ENCODE peak calls at places on chromosomes 4 and X, in four cellular contexts. Z is PC-3, S is Peyer's patch, J is OCI-LY7. P is an unnamed sample. For H3K36me3 and H3K9me3, the result is how much of the 10 kb centered on the place peaks cover.

GRCh38 chr4:119666653-119667091 is 38.1 kb upstream of the PDE5A start:
- DNase-seq in Z (no peak), S (no peak), J (no peak), P (no peak)

GRCh38 chr4:125433453-125433852 is 118.7 kb downstream of the FAT4 start:
- DNase-seq in Z (no peak), S (no peak), J (no peak), P (no peak)

GRCh38 chr4:188781655-188782054 is 642.4 kb downstream of the TRIML1 start:
- DNase-seq in Z (peak), S (no peak), J (no peak), P (no peak)

GRCh38 chrX:12065251-12065650 is 73.0 kb upstream of the FRMPD4 start:
- DNase-seq in Z (peak), S (no peak), J (no peak), P (no peak)

GRCh38 chrX:47611926-47612325 is 7.7 kb downstream of the SYN1 start:
- DNase-seq in Z (no peak), S (no peak), J (no peak), P (no peak)

GRCh38 chrX:17590892-17591740 is 146.2 kb upstream of the SCML1 start:
- DNase-seq in Z (peak), S (no peak), J (peak), P (peak)

GRCh38 chr4:184805462-184806245 is 20.1 kb downstream of the ACSL1 start:
- DNase-seq in Z (peak), S (peak), J (no peak), P (no peak)

GRCh38 chr4:39464886-39465501 is 6.1 kb downstream of the LIAS start:
- DNase-seq in Z (peak), S (no peak), J (no peak), P (no peak)

GRCh38 chrX:38806054-38806389 is 4.8 kb downstream of the MID1IP1 start:
- DNase-seq in Z (no peak), S (peak), J (peak), P (no peak)

GRCh38 chr4:122921971-122922876 is at the start of gene NUDT6:
- DNase-seq in Z (peak), S (peak), J (peak), P (peak)

GRCh38 chr4:26248647-26249046 is 72.2 kb upstream of the RBPJ start:
- DNase-seq in Z (no peak), S (no peak), J (no peak), P (peak)

DNA sequence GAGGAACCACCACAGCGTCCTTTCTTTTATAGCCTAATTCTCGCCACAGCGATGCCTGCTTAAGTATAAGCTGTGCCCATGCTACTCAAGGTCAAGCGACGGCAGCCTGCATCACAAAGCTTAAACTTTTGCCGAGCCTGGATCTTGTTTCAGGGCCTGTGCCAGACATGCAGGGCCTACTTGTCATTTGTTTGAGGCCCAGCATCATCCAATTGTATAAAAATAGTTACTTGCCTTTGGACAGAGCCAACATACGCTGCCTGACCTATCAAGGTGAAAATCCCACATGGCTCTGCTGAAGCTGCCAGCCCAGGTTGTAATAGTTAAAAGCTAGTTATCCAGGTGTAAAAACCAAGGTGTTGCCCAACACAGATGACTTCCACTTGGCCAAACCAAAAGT is 107.1 kb downstream of the TMEM131L start:
- DNase-seq in Z (no peak), S (no peak), J (no peak), P (no peak)
- H3K36me3 ChIP-seq in Z (under half), S (under half), J (half or more), P (under half)

DNA sequence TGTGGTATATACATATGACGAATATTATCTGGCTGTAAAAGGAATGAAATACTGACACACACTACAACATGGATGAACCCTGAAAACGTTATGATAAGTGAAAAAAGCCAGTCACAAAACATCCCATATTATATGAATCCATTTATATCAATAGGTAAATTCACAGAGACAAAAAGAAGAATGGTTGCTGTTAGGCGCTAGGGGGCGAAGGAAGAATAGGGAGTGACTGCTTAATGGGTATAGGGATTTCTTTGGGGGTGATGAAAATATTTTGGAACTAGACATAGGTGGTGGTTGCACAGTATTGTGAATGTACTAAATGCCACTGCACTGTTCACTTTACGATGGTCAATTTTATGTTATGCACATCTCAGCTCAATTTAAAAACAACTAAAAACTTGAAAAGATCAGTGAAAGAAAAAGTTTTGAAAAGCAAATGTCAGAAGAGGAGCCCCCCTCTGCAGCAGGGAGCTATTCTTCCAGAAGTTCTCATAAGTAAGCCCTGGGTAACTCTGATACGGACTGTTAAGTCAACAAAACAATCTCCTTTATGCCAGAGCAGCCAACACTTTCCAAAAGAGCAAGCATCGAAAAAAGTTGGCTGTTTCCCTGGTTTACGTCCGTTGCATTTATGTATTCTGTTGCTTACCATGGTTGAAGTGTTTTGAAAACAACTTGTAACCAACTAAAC is 96.3 kb upstream of the EGFL6 start:
- DNase-seq in Z (no peak), S (no peak), J (no peak), P (no peak)
- TF ChIP-seq CTCF in Z (no peak), S (no peak), J (no peak), P (no peak)

GRCh38 chr4:59024257-59024656 is 1914.1 kb upstream of the IGFBP7 start:
- DNase-seq in Z (no peak), S (no peak), J (no peak), P (no peak)
- H3K9me3 ChIP-seq in Z (under half), S (under half), J (under half), P (under half)

GRCh38 chr4:7764466-7764865 is 175.2 kb downstream of the AFAP1 start:
- DNase-seq in Z (no peak), S (no peak), J (no peak), P (no peak)
- H3K36me3 ChIP-seq in Z (under half), S (half or more), J (under half), P (under half)

DNA sequence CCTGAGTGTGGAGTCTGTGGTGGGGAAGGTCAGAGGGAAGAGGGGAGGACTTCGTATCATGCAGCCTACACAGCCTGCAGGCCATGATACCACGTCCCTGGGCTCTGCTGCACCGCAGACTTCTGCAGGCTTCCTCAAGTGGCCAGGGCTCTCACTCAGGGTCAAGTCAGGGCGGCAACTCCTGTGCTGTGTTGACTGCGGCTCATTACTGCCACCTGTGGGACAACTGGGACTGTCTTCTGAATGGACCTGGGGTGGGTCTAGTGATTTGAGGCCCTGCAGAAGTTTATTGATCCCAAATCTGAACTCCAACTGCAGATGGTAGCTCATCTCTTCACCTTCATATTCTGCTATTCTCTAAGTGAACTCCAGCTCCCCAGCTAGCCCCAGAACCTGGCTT is 167.1 kb downstream of the NSUN7 start:
- DNase-seq in Z (peak), S (peak), J (peak), P (no peak)
- TF ChIP-seq CTCF in Z (peak), S (peak), J (peak), P (no peak)

GRCh38 chrX:46502848-46503247 is 42.4 kb downstream of the ZNF674 start:
- DNase-seq in Z (no peak), S (no peak), J (no peak), P (no peak)

GRCh38 chrX:46500054-46500453 is 45.2 kb downstream of the ZNF674 start:
- DNase-seq in Z (no peak), S (no peak), J (no peak), P (no peak)
- H3K9me3 ChIP-seq in Z (under half), S (under half), J (under half), P (under half)

GRCh38 chr4:1736820-1737219 is 15.5 kb downstream of the TACC3 start:
- DNase-seq in Z (no peak), S (no peak), J (no peak), P (no peak)
- H3K36me3 ChIP-seq in Z (half or more), S (half or more), J (half or more), P (under half)

P was measured in uterus.